ENCODE peak calls at places on chromosomes 7 and 10, in seven cellular contexts. R, E, S, Q, K, C and B are unnamed samples.

GRCh38 chr10:30534465-30535144 is 94.9 kb downstream of the LYZL2 start:
- DNase-seq in R (peak), E (peak), S (peak), Q (no peak), K (peak), C (peak), B (no peak)

GRCh38 chr7:107506683-107507339 is 37.0 kb downstream of the GPR22 start:
- DNase-seq in R (no peak), E (no peak), S (no peak), Q (no peak), K (no peak), C (peak), B (no peak)

GRCh38 chr7:132199626-132200025 is 376.6 kb downstream of the PLXNA4 start:
- DNase-seq in R (no peak), E (no peak), S (no peak), Q (no peak), K (no peak), C (no peak), B (no peak)

GRCh38 chr10:106513328-106513727 is 651.2 kb downstream of the SORCS1 start:
- DNase-seq in R (no peak), E (no peak), S (no peak), Q (no peak), K (no peak), C (no peak), B (no peak)

GRCh38 chr10:118106426-118106825 is 59.7 kb upstream of the RAB11FIP2 start:
- DNase-seq in R (no peak), E (peak), S (no peak), Q (no peak), K (no peak), C (no peak), B (no peak)

GRCh38 chr7:151815419-151815818 is 61.5 kb downstream of the PRKAG2 start:
- DNase-seq in R (no peak), E (no peak), S (no peak), Q (no peak), K (no peak), C (no peak), B (no peak)

GRCh38 chr10:88163572-88163971 is 300.1 kb downstream of the PTEN start:
- DNase-seq in R (no peak), E (no peak), S (no peak), Q (no peak), K (no peak), C (no peak), B (no peak)

GRCh38 chr7:132509667-132510066 is 66.6 kb downstream of the PLXNA4 start:
- DNase-seq in R (no peak), E (no peak), S (no peak), Q (no peak), K (no peak), C (no peak), B (no peak)

GRCh38 chr7:36473454-36474282 is 84.0 kb downstream of the ANLN start:
- DNase-seq in R (peak), E (peak), S (no peak), Q (no peak), K (no peak), C (peak), B (no peak)

GRCh38 chr10:30088178-30088577 is 28.8 kb upstream of the JCAD start:
- DNase-seq in R (no peak), E (peak), S (no peak), Q (no peak), K (no peak), C (no peak), B (no peak)

GRCh38 chr10:89309646-89310045 is 7.8 kb downstream of the IFIT2 start:
- DNase-seq in R (no peak), E (no peak), S (no peak), Q (no peak), K (no peak), C (no peak), B (no peak)

GRCh38 chr7:29289156-29290021 is 94.8 kb downstream of the CHN2 start:
- DNase-seq in R (no peak), E (no peak), S (no peak), Q (peak), K (no peak), C (no peak), B (no peak)

GRCh38 chr10:26593896-26594295 is 103.6 kb upstream of the PDSS1 start:
- DNase-seq in R (peak), E (peak), S (no peak), Q (no peak), K (no peak), C (no peak), B (no peak)

GRCh38 chr7:144836545-144836842 is 641 bp upstream of the TPK1 start:
- DNase-seq in R (no peak), E (no peak), S (no peak), Q (no peak), K (no peak), C (no peak), B (no peak)

GRCh38 chr10:96416643-96417042 is 57.8 kb upstream of the OPALIN start:
- DNase-seq in R (no peak), E (no peak), S (peak), Q (no peak), K (no peak), C (no peak), B (no peak)

GRCh38 chr7:946256-946996 is 8.1 kb downstream of the ADAP1 start:
- DNase-seq in R (no peak), E (no peak), S (peak), Q (no peak), K (no peak), C (peak), B (no peak)

GRCh38 chr10:773562-774161 is 84.2 kb upstream of the DIP2C start:
- DNase-seq in R (no peak), E (no peak), S (no peak), Q (no peak), K (no peak), C (peak), B (no peak)

DNA sequence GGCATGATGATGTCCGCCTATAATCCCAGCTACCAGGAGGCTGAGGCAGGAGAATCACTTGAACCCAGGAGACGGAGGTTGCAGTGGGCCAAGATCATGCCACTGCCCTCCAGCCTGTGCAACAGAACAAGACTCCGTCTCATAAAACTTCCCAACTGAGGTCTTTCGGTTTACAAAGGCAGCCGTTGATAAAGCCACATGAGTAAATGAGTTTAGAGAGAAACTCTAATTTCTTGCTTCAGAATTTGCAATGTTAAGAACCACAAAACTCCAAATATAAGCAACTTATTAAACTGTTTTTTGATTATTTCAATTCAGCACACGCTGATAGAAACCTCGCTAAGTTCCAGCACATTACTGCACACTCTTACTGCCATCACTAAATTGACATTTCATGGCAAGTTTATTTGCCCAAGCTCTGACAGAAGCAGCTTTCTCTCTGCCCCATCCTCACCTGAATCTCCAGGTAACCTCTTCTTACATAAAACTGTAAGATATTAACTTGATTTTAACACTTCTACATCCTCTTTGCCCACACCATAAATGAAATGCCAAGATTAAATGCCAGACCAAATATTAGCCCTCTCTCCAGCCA is 67.7 kb downstream of the FGFR2 start:
- DNase-seq in R (no peak), E (no peak), S (no peak), Q (no peak), K (no peak), C (no peak), B (no peak)
- TF ChIP-seq POLR2AphosphoS5 in R (no peak), E (no peak), S (no peak), Q (no peak), K (no peak), C (no peak), B (no peak)

DNA sequence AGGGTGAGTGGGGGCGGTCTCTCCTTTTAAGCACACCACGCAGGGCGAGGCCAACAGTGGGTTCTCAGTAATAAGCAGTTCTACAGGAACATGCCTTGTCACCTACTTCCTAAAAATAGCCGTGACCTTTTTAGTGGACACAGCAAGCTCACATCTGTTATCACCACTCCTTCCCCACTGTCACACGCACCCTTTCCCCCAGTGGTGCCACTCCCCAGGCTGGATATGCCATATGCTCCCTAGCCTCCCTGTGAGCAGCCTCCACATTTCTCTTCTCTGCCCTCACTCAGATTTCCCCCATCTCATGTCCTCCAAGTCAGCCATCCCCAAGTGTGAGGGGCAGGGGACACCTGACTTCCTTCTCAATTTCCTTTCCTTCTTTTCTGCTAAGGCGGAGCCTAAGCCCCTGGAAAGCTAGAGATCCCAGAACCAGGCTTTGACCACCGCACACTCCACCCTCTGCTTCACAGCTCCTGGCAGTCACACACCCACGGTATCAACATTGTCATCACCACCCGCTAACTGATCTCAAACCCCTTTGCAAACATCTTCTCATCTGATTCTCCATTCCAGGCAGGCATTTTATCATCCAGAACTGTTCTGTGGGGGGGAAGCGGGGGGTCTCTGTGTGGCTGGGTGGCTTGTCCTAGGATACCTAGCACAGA is 3.6 kb downstream of the ANXA11 start:
- DNase-seq in R (no peak), E (no peak), S (no peak), Q (no peak), K (no peak), C (peak), B (no peak)
- TF ChIP-seq POLR2AphosphoS5 in R (no peak), E (no peak), S (no peak), Q (no peak), K (no peak), C (peak), B (no peak)

DNA sequence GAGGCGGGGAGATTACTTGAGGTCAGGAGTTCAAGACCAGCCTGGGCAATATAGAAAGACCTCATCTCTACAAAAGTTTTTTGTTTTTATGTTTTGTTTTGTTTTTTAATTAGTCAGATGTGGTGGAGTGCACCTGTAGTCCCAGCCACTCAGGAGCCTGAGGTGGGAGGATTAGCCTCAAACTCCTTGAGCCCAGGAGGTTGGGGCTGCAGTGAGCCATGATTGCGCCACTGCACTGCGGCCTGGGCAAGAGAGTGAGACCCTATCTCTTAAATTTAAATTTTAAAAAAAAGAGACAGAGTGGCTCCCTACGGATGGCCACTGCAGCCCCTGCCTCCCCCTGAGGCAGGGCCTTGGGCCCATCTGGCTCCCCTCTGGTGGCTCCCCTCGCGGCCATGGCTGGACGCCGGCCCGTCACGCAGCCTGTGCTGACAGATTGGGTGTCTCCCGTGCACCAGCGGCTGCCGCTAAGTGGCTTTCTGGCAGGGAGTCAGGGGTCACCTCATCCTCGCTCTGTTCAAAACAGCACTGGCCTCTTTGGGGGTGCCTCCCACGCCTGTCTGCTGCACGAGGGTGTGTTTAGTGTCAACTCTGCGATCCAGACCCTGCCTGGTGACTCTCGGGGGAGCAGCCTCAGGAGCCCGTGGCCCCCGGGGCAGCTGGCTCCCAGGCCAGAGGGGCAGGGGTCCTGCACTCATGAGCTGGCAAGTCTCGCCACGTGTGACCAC is 44.4 kb upstream of the ELN start:
- DNase-seq in R (peak), E (no peak), S (no peak), Q (no peak), K (no peak), C (no peak), B (no peak)
- TF ChIP-seq POLR2AphosphoS5 in R (no peak), E (no peak), S (no peak), Q (no peak), K (no peak), C (peak), B (no peak)

GRCh38 chr10:119270893-119271361 is 63.6 kb downstream of the GRK5 start:
- DNase-seq in R (no peak), E (no peak), S (no peak), Q (no peak), K (no peak), C (peak), B (peak)
- TF ChIP-seq POLR2AphosphoS5 in R (no peak), E (no peak), S (peak), Q (no peak), K (peak), C (peak), B (peak)

DNA sequence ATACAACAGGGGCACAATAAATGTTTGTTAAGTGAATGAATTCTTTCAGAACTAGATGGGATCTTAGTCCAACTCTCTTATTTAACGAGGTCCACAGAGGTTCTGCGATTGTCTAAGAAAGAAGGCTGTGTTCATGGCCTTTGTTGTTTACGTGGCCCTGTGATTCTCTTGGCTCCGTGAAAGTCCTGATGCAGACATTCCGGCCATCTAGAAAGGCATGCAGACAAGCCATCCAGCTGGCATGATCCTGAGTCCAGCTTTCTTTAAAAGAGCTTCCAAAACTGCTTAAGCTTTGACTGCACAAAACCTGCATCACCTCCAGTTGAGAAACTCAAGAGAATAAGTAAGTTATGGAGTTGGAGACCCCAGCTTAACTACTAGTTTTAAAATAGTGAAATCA is 26.0 kb downstream of the EGFR start:
- DNase-seq in R (no peak), E (no peak), S (no peak), Q (no peak), K (no peak), C (no peak), B (no peak)
- TF ChIP-seq POLR2AphosphoS5 in R (no peak), E (no peak), S (no peak), Q (no peak), K (no peak), C (no peak), B (no peak)

GRCh38 chr10:3470191-3470590 is 297.6 kb upstream of the PITRM1 start:
- DNase-seq in R (no peak), E (no peak), S (no peak), Q (no peak), K (no peak), C (no peak), B (no peak)

GRCh38 chr10:3471497-3471896 is 298.9 kb upstream of the PITRM1 start:
- DNase-seq in R (no peak), E (no peak), S (no peak), Q (no peak), K (no peak), C (no peak), B (no peak)

GRCh38 chr10:3469639-3470020 is 297.0 kb upstream of the PITRM1 start:
- DNase-seq in R (no peak), E (no peak), S (no peak), Q (no peak), K (no peak), C (no peak), B (no peak)

GRCh38 chr10:3467052-3467906 is 294.7 kb upstream of the PITRM1 start:
- DNase-seq in R (no peak), E (peak), S (peak), Q (no peak), K (peak), C (peak), B (no peak)

DNA sequence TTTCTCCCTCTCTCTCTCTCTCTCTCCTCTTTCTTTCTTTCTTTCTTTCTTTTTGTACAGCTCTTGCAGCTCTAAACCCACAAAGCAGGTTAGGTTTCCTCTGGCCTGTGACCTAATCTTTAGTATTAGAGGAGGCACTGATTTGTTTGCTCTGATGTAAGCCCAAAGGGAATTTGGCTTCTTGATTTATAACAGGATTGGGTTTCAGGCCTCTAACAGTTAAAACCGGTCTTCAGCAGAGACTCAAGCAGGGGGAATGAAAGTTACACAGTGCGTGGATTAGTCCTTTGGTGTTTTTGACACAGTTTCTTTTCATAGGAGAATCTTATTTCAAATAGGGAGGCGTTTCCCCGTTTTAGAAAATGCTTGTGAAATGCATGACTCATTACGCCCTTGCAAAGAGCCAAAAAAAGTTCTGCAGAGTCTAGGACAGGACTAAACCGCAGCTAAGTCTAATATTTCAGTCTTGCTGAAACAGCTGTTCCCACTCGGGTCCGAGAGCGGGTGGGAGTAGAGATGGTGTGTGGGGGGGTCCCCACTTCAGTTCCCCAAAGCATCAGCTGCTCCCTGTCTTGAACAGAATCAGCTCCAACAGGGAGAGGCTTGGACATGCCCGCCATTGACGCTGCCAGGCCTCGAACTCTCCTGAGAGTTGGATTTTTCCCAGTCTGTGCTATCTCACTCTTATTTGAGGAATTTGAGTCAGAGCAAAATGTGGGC is 296.5 kb upstream of the PITRM1 start:
- DNase-seq in R (no peak), E (no peak), S (peak), Q (no peak), K (no peak), C (no peak), B (no peak)
- TF ChIP-seq POLR2AphosphoS5 in R (peak), E (no peak), S (peak), Q (no peak), K (no peak), C (peak), B (no peak)

DNA sequence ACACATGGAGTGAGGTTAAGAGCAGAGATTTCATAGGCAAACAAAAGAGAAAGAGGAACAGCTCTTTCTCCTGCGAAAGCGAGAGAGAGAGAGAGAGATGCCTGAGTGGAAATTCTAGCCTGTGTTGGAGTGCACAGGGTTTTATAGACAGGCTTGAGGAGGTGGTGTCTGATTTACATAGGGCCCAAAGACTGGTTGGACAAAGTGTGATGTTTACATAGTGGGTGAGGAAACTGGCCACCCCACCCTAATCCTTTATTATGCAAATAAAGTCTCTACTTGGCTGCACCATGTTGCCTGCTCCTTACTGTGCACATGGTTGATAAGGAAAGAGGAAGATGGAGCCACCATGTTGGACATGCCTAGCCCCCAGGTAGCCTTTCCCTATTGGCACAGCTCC is 967.8 kb upstream of the SORCS1 start:
- DNase-seq in R (no peak), E (no peak), S (no peak), Q (no peak), K (no peak), C (no peak), B (no peak)
- TF ChIP-seq POLR2AphosphoS5 in R (no peak), E (no peak), S (no peak), Q (no peak), K (no peak), C (no peak), B (no peak)

GRCh38 chr10:34967411-34967880 is 122.7 kb downstream of the CUL2 start:
- DNase-seq in R (no peak), E (no peak), S (no peak), Q (no peak), K (no peak), C (peak), B (no peak)
- TF ChIP-seq POLR2AphosphoS5 in R (no peak), E (no peak), S (peak), Q (no peak), K (no peak), C (no peak), B (no peak)

GRCh38 chr7:112079122-112079521 is 127.1 kb downstream of the DOCK4 start:
- DNase-seq in R (no peak), E (no peak), S (no peak), Q (no peak), K (no peak), C (no peak), B (no peak)

GRCh38 chr7:112081778-112082177 is 124.4 kb downstream of the DOCK4 start:
- DNase-seq in R (no peak), E (no peak), S (no peak), Q (no peak), K (no peak), C (no peak), B (no peak)

GRCh38 chr7:112080974-112081373 is 125.2 kb downstream of the DOCK4 start:
- DNase-seq in R (no peak), E (peak), S (no peak), Q (peak), K (peak), C (no peak), B (no peak)

GRCh38 chr7:112079671-112080070 is 126.5 kb downstream of the DOCK4 start:
- DNase-seq in R (no peak), E (no peak), S (no peak), Q (no peak), K (no peak), C (no peak), B (no peak)

DNA sequence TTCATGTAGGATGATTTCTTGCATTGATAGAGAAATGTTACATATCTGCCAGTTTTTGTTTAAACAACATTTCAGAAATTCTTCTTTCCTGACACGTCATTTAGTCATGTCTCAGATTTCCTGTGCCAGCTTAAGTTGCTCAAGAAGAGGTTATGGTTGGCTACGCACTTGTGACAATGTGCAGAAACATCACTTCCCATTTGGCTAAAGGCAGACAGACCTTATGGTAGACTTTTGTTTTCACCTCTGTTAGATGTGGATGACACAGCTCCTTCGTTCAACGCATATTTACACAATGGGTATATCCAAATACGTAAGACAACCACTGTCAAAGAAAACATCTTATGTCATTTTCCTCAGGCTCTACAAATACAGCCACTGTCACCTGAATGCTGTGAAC is 125.8 kb downstream of the DOCK4 start:
- DNase-seq in R (no peak), E (no peak), S (no peak), Q (peak), K (peak), C (no peak), B (no peak)
- TF ChIP-seq POLR2AphosphoS5 in R (peak), E (no peak), S (no peak), Q (no peak), K (no peak), C (peak), B (no peak)